ENCODE peak calls at places on chromosomes 12 and 14, in four cellular contexts. One of them, this sample, is unnamed.

GRCh38 chr14:102320033-102320660 is 601 bp downstream of the ZNF839 start:
- DNase-seq in HepG2: no peak
- DNase-seq in GM12878: no peak
- DNase-seq in K562: peak
- DNase-seq in this sample: peak

GRCh38 chr14:77301103-77301502 is 19.6 kb downstream of the POMT2 start:
- DNase-seq in HepG2: peak
- DNase-seq in GM12878: no peak
- DNase-seq in K562: peak
- DNase-seq in this sample: peak

GRCh38 chr12:30914986-30915591 is 11.5 kb upstream of the TSPAN11 start:
- DNase-seq in HepG2: no peak
- DNase-seq in GM12878: no peak
- DNase-seq in K562: no peak
- DNase-seq in this sample: no peak

GRCh38 chr12:118337194-118337838 is 35.4 kb downstream of the TAOK3 start:
- DNase-seq in HepG2: no peak
- DNase-seq in GM12878: no peak
- DNase-seq in K562: no peak
- DNase-seq in this sample: no peak

GRCh38 chr12:124481772-124482566 is 85.4 kb downstream of the NCOR2 start:
- DNase-seq in HepG2: no peak
- DNase-seq in GM12878: no peak
- DNase-seq in K562: no peak
- DNase-seq in this sample: no peak

GRCh38 chr12:111034148-111034910 is 114.0 kb upstream of the MYL2 start:
- DNase-seq in HepG2: no peak
- DNase-seq in GM12878: no peak
- DNase-seq in K562: no peak
- DNase-seq in this sample: peak

GRCh38 chr12:132140501-132140900 is 3.6 kb downstream of the DDX51 start:
- DNase-seq in HepG2: no peak
- DNase-seq in GM12878: no peak
- DNase-seq in K562: no peak
- DNase-seq in this sample: no peak

GRCh38 chr12:111068281-111068680 is 147.9 kb upstream of the MYL2 start:
- DNase-seq in HepG2: no peak
- DNase-seq in GM12878: no peak
- DNase-seq in K562: no peak
- DNase-seq in this sample: no peak

GRCh38 chr12:54412348-54412747 is 6.7 kb downstream of the ITGA5 start:
- DNase-seq in HepG2: no peak
- DNase-seq in GM12878: no peak
- DNase-seq in K562: no peak
- DNase-seq in this sample: no peak

GRCh38 chr12:47095446-47096236 is 15.9 kb upstream of the AMIGO2 start:
- DNase-seq in HepG2: no peak
- DNase-seq in GM12878: no peak
- DNase-seq in K562: no peak
- DNase-seq in this sample: no peak

GRCh38 chr12:51020448-51021182 is 5.6 kb downstream of the SLC11A2 start:
- DNase-seq in HepG2: no peak
- DNase-seq in GM12878: no peak
- DNase-seq in K562: peak
- DNase-seq in this sample: no peak

GRCh38 chr12:27279836-27280235 is 35.8 kb downstream of the STK38L start:
- DNase-seq in HepG2: no peak
- DNase-seq in GM12878: no peak
- DNase-seq in K562: no peak
- DNase-seq in this sample: no peak

GRCh38 chr12:128784030-128784770 is 39.6 kb downstream of the SLC15A4 start:
- DNase-seq in HepG2: no peak
- DNase-seq in GM12878: no peak
- DNase-seq in K562: no peak
- DNase-seq in this sample: no peak

GRCh38 chr12:26185532-26186320 is 9.6 kb upstream of the SSPN start:
- DNase-seq in HepG2: no peak
- DNase-seq in GM12878: no peak
- DNase-seq in K562: no peak
- DNase-seq in this sample: no peak

GRCh38 chr14:96285667-96286066 is 29.7 kb downstream of the BDKRB1 start:
- DNase-seq in HepG2: no peak
- DNase-seq in GM12878: no peak
- DNase-seq in K562: peak
- DNase-seq in this sample: no peak

GRCh38 chr14:94382099-94382498 is 6.3 kb downstream of the SERPINA1 start:
- DNase-seq in HepG2: no peak
- DNase-seq in GM12878: no peak
- DNase-seq in K562: no peak
- DNase-seq in this sample: no peak

GRCh38 chr12:76942276-76942675 is 63.5 kb upstream of the CSRP2 start:
- DNase-seq in HepG2: no peak
- DNase-seq in GM12878: no peak
- DNase-seq in K562: no peak
- DNase-seq in this sample: no peak

GRCh38 chr14:99910337-99911268 is 117.4 kb downstream of the EML1 start:
- DNase-seq in HepG2: peak
- DNase-seq in GM12878: no peak
- DNase-seq in K562: no peak
- DNase-seq in this sample: no peak

GRCh38 chr14:94897092-94897491 is 127.2 kb upstream of the GSC start:
- DNase-seq in HepG2: no peak
- DNase-seq in GM12878: no peak
- DNase-seq in K562: no peak
- DNase-seq in this sample: no peak

GRCh38 chr12:24993756-24994155 is 44.9 kb upstream of the BCAT1 start:
- DNase-seq in HepG2: no peak
- DNase-seq in GM12878: no peak
- DNase-seq in K562: no peak
- DNase-seq in this sample: no peak

GRCh38 chr14:54312166-54312801 is 84.5 kb upstream of the CDKN3 start:
- DNase-seq in HepG2: no peak
- DNase-seq in GM12878: no peak
- DNase-seq in K562: no peak
- DNase-seq in this sample: no peak

GRCh38 chr12:7439579-7440505 is 4.1 kb downstream of the CD163L1 start:
- DNase-seq in HepG2: no peak
- DNase-seq in GM12878: no peak
- DNase-seq in K562: peak
- DNase-seq in this sample: peak

GRCh38 chr12:43805149-43805856 is 814 bp downstream of the TWF1 start:
- DNase-seq in HepG2: peak
- DNase-seq in GM12878: no peak
- DNase-seq in K562: peak
- DNase-seq in this sample: no peak

GRCh38 chr12:46342562-46343033 is 30.0 kb downstream of the SLC38A2 start:
- DNase-seq in HepG2: peak
- DNase-seq in GM12878: no peak
- DNase-seq in K562: peak
- DNase-seq in this sample: peak

GRCh38 chr12:14454098-14454907 is 88.8 kb downstream of the ATF7IP start:
- DNase-seq in HepG2: peak
- DNase-seq in GM12878: peak
- DNase-seq in K562: peak
- DNase-seq in this sample: peak

GRCh38 chr12:87127272-87127671 is 871.1 kb upstream of the MGAT4C start:
- DNase-seq in HepG2: no peak
- DNase-seq in GM12878: no peak
- DNase-seq in K562: no peak
- DNase-seq in this sample: no peak
- TF ChIP-seq FOXK2 in HepG2: no peak
- TF ChIP-seq FOXK2 in GM12878: no peak
- TF ChIP-seq FOXK2 in K562: no peak
- TF ChIP-seq FOXK2 in this sample: no peak

GRCh38 chr12:91274886-91275285 is 92.3 kb upstream of the DCN start:
- DNase-seq in HepG2: no peak
- DNase-seq in GM12878: no peak
- DNase-seq in K562: no peak
- DNase-seq in this sample: no peak

GRCh38 chr12:91272456-91273063 is 89.9 kb upstream of the DCN start:
- DNase-seq in HepG2: no peak
- DNase-seq in GM12878: no peak
- DNase-seq in K562: no peak
- DNase-seq in this sample: no peak

GRCh38 chr12:91276529-91276928 is 93.9 kb upstream of the DCN start:
- DNase-seq in HepG2: no peak
- DNase-seq in GM12878: no peak
- DNase-seq in K562: no peak
- DNase-seq in this sample: no peak

GRCh38 chr12:91273542-91273941 is 90.9 kb upstream of the DCN start:
- DNase-seq in HepG2: no peak
- DNase-seq in GM12878: no peak
- DNase-seq in K562: no peak
- DNase-seq in this sample: no peak
- TF ChIP-seq FOXK2 in HepG2: no peak
- TF ChIP-seq FOXK2 in GM12878: no peak
- TF ChIP-seq FOXK2 in K562: no peak
- TF ChIP-seq FOXK2 in this sample: no peak

DNA sequence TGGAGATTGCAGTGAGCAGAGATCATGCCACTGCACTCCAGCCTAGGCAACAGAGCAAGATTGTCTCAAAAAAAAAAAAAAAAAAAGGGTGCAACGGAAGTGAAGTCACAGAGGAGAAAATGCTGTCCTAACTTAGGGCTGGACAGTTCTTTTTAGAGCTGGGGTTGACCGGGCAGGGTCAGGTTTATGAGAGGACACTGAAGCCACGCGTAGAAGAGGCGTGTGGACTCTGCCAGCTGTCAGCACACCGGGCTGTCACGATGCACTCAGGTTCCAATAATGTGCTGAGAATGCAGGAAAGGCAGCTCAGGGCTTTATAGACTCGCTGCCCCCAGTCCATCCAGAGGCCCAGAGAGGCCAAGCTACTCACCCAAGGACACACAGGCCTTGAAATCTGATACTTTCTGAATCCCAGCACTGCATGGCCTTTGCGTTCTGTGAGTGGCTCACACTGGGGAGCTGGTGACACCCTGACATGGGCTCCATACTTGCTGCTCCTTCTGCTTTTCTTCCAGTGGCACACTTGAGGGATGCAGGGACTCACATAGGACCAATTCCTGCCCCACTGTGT is 28.9 kb upstream of the SPPL3 start:
- DNase-seq in HepG2: no peak
- DNase-seq in GM12878: no peak
- DNase-seq in K562: no peak
- DNase-seq in this sample: no peak
- TF ChIP-seq FOXK2 in HepG2: no peak
- TF ChIP-seq FOXK2 in GM12878: no peak
- TF ChIP-seq FOXK2 in K562: no peak
- TF ChIP-seq FOXK2 in this sample: no peak

GRCh38 chr12:72146495-72146894 is 125.7 kb upstream of the TRHDE start:
- DNase-seq in HepG2: no peak
- DNase-seq in GM12878: no peak
- DNase-seq in K562: no peak
- DNase-seq in this sample: no peak
- TF ChIP-seq FOXK2 in HepG2: no peak
- TF ChIP-seq FOXK2 in GM12878: no peak
- TF ChIP-seq FOXK2 in K562: no peak
- TF ChIP-seq FOXK2 in this sample: no peak

DNA sequence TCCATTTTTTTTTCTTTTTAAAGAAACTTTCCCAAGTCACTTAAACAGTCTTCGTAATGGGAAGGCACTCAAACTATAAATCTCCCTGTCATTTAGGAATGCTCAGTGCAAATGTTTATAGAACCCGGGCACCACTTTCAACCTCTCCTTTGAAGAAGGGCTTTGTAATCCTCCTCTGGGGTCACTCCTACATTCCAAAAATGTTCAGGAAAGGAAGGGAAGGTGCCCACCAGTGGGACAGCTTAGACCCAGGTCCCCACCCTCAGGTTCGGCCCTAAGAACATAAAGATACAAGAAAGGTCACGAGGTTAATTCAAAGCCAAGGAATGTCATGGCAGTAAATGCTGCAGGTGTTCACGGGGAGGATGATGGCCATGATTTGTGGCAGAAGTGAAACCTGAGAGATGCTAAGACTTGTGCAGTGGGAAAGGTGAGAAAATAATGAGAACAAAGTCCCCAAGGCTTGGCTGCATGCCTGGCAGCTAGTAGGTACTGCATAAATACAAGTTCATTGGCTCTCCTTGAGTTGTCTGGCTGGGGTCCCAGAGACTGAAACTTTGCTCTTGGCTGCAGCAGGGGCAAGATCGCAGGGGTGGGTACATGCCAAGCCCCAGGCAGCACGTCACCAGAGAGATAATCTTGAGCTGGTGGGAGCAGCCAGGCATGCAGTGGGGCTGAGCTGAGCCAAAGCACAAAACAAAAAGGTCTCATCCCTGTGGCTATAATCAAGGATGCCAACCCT is 21.1 kb downstream of the KRT18 start:
- DNase-seq in HepG2: peak
- DNase-seq in GM12878: peak
- DNase-seq in K562: no peak
- DNase-seq in this sample: no peak
- TF ChIP-seq FOXK2 in HepG2: no peak
- TF ChIP-seq FOXK2 in GM12878: no peak
- TF ChIP-seq FOXK2 in K562: no peak
- TF ChIP-seq FOXK2 in this sample: no peak

DNA sequence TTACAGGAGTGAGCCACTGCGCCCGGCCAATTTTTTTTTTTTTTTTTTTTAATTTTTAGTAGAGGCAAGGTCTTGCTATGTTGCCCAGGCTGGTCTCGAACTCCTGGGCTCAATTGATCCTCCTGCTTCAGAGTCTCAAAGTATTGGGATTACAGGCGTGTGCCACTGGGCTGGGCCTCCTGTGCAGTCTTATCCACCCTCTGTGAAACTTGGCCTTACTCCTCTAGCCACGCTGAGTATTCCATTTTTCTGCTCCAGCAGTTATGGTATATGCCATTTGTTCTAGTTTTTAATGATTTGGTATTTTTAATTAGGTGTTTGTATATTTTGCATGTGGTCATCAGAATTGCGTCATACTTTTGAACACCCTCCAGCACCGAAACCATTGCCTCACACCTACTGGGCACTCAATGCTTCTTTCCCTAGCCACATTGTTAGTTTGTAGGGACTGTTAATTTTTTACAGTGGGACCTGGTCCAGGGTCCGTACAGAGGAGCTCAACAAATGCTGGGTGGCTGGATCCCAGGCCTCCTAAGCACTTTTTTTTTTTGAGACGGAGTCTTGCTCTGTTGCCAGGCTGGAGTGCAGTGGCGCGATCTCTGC is 11.4 kb downstream of the RIOX1 start:
- DNase-seq in HepG2: no peak
- DNase-seq in GM12878: no peak
- DNase-seq in K562: no peak
- DNase-seq in this sample: no peak
- TF ChIP-seq FOXK2 in HepG2: no peak
- TF ChIP-seq FOXK2 in GM12878: no peak
- TF ChIP-seq FOXK2 in K562: no peak
- TF ChIP-seq FOXK2 in this sample: no peak

DNA sequence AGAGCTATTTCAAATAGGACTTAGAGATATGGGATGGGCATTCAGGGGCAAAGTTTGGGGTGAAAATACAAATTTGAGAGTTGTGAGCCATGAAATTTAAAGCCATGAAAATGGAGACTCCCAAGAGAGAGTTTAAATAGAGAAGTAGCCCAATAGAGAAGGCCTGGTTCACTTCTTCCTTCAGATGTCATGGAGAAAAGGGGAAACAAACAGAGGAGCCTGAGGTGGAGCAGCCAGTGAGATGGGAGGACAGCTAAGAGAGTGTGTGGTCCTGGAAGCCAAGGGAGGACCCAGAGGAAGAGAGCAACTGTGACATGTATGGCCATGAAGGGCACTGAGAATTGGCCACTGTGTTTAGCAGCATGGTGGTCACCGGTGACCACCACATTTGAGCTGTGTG is 12.3 kb upstream of the DYNLL1 start:
- DNase-seq in HepG2: no peak
- DNase-seq in GM12878: no peak
- DNase-seq in K562: no peak
- DNase-seq in this sample: no peak
- TF ChIP-seq FOXK2 in HepG2: no peak
- TF ChIP-seq FOXK2 in GM12878: no peak
- TF ChIP-seq FOXK2 in K562: no peak
- TF ChIP-seq FOXK2 in this sample: no peak